ENCODE peak calls at places on chromosomes 1 and 21, in nine cellular contexts. C, D, Q, A, L, N, X, S and T are unnamed samples.

GRCh38 chr1:214593158-214593557 is 9.8 kb upstream of the CENPF start:
- DNase-seq in X (no peak), C (no peak), N (no peak), A (no peak), Q (no peak), D (no peak), L (no peak), S (no peak), T (no peak)

GRCh38 chr1:77538956-77539509 is 143.4 kb downstream of the ZZZ3 start:
- DNase-seq in L (peak), N (peak), D (peak), C (peak), Q (no peak), X (no peak), S (no peak), A (peak), T (peak)

GRCh38 chr21:45001134-45002095 is 61.6 kb downstream of the SLX9 start:
- DNase-seq in A (peak), X (peak), N (no peak), C (peak), D (peak), L (peak), S (no peak), Q (no peak), T (peak)

GRCh38 chr1:110173466-110174117 is 23.3 kb downstream of the SLC6A17 start:
- DNase-seq in A (peak), N (no peak), L (no peak), C (no peak), Q (no peak), S (no peak), X (no peak), D (no peak), T (no peak)

GRCh38 chr1:56473582-56474270 is 105.6 kb downstream of the PLPP3 start:
- DNase-seq in D (no peak), C (no peak), L (no peak), N (no peak), X (no peak), S (no peak), Q (no peak), A (no peak), T (no peak)

GRCh38 chr1:168751195-168751650 is 22.2 kb upstream of the DPT start:
- DNase-seq in X (no peak), S (no peak), C (no peak), D (no peak), L (no peak), A (no peak), N (no peak), Q (no peak), T (no peak)

GRCh38 chr1:214429951-214430742 is 121.3 kb downstream of the PTPN14 start:
- DNase-seq in C (no peak), Q (no peak), N (no peak), S (no peak), A (no peak), D (no peak), X (no peak), L (no peak), T (no peak)

GRCh38 chr1:161378014-161378413 is 10.3 kb upstream of the CFAP126 start:
- DNase-seq in C (no peak), S (no peak), N (no peak), Q (no peak), X (no peak), L (no peak), A (no peak), D (no peak), T (no peak)

GRCh38 chr1:216047821-216048220 is 375.4 kb downstream of the USH2A start:
- DNase-seq in N (no peak), L (no peak), X (no peak), D (no peak), Q (no peak), C (no peak), A (no peak), S (no peak), T (no peak)

GRCh38 chr1:228048659-228049333 is 33.7 kb upstream of the ARF1 start:
- DNase-seq in D (no peak), C (no peak), X (no peak), Q (no peak), A (no peak), S (no peak), L (no peak), N (no peak), T (no peak)

GRCh38 chr1:113390871-113391642 is 742 bp downstream of the MAGI3 start:
- DNase-seq in L (peak), N (no peak), S (peak), X (no peak), C (peak), A (peak), Q (peak), D (peak), T (no peak)

GRCh38 chr1:23169727-23170335 is 1.2 kb upstream of the LUZP1 start:
- DNase-seq in L (peak), S (peak), X (peak), A (peak), N (peak), Q (peak), D (peak), C (peak), T (peak)

GRCh38 chr1:177256153-177256814 is 85.5 kb downstream of the BRINP2 start:
- DNase-seq in C (peak), S (peak), X (no peak), N (peak), Q (peak), L (peak), A (peak), D (peak), T (peak)

GRCh38 chr1:207804746-207805468 is 53.1 kb downstream of the CD46 start:
- DNase-seq in L (no peak), Q (no peak), D (no peak), S (no peak), X (no peak), N (no peak), C (no peak), A (no peak), T (no peak)

GRCh38 chr21:32131164-32131563 is 147.7 kb downstream of the MIS18A start:
- DNase-seq in Q (no peak), A (no peak), N (no peak), L (no peak), D (no peak), S (no peak), C (no peak), X (no peak), T (no peak)

GRCh38 chr21:32130031-32130891 is 148.6 kb downstream of the MIS18A start:
- DNase-seq in Q (no peak), S (no peak), C (no peak), L (no peak), N (no peak), X (no peak), D (no peak), A (no peak), T (no peak)

GRCh38 chr21:32132409-32132808 is 146.4 kb downstream of the MIS18A start:
- DNase-seq in D (no peak), S (no peak), A (no peak), Q (no peak), X (no peak), N (no peak), L (no peak), C (no peak), T (no peak)

GRCh38 chr21:32132911-32133310 is 145.9 kb downstream of the MIS18A start:
- DNase-seq in C (no peak), S (no peak), Q (no peak), N (no peak), A (no peak), X (no peak), L (no peak), D (no peak), T (no peak)

DNA sequence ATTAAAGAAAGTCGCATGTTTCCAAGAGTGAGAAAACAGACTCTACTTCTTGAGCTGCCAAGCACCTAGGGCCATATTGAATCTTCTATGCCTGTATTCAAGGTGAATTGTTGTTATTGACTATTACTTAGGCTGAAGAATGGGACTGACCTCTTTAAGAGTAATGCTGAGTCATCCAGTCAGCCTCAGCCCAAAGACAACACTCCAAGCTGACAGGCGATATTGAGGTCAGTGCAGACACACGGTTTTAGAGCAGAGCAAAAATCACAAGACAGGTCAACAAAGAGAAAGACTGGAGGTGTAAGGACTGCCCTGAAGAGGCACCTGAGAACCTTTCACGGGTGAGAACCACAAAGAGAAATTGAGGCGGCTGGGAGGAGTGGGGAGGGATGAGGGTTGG is 146.9 kb downstream of the MIS18A start:
- DNase-seq in S (no peak), L (no peak), A (no peak), C (no peak), N (peak), X (no peak), D (no peak), Q (no peak), T (no peak)
- TF ChIP-seq CTCF in S (no peak), L (no peak), A (no peak), C (no peak), N (no peak), X (no peak), D (no peak), Q (no peak), T (no peak)

GRCh38 chr1:211326528-211327340 is at the start of gene TRAF5:
- DNase-seq in X (no peak), A (no peak), Q (peak), S (peak), C (peak), N (no peak), D (peak), L (no peak), T (no peak)

GRCh38 chr1:211326140-211326527 is 499 bp upstream of the TRAF5 start:
- DNase-seq in N (no peak), L (no peak), A (no peak), C (no peak), X (no peak), Q (no peak), D (no peak), S (no peak), T (no peak)

GRCh38 chr1:211328084-211328694 is 1.6 kb downstream of the TRAF5 start:
- DNase-seq in D (no peak), C (no peak), N (no peak), S (no peak), X (no peak), Q (no peak), A (no peak), L (no peak), T (no peak)

GRCh38 chr1:211328866-211329265 is 2.2 kb downstream of the TRAF5 start:
- DNase-seq in N (no peak), A (no peak), Q (no peak), S (no peak), C (no peak), L (no peak), X (no peak), D (no peak), T (no peak)

GRCh38 chr1:211327341-211327921 is 798 bp downstream of the TRAF5 start:
- DNase-seq in N (peak), S (peak), A (peak), C (no peak), Q (no peak), D (peak), X (no peak), L (peak), T (no peak)
- TF ChIP-seq CTCF in N (no peak), S (no peak), A (no peak), C (no peak), Q (no peak), D (no peak), X (no peak), L (no peak), T (no peak)

GRCh38 chr1:46819335-46819734 is 20.5 kb downstream of the CYP4B1 start:
- DNase-seq in N (no peak), L (no peak), S (no peak), C (no peak), Q (no peak), X (no peak), D (no peak), A (no peak), T (no peak)

GRCh38 chr1:46820076-46820475 is 21.2 kb downstream of the CYP4B1 start:
- DNase-seq in D (no peak), X (no peak), S (no peak), C (no peak), A (no peak), Q (no peak), L (no peak), N (no peak), T (no peak)

GRCh38 chr1:46817814-46818213 is 19.0 kb downstream of the CYP4B1 start:
- DNase-seq in S (no peak), L (no peak), C (no peak), A (no peak), D (no peak), X (no peak), N (no peak), Q (no peak), T (no peak)

GRCh38 chr1:46816930-46817329 is 18.1 kb downstream of the CYP4B1 start:
- DNase-seq in S (no peak), C (no peak), N (no peak), A (no peak), X (no peak), Q (no peak), L (no peak), D (no peak), T (no peak)

DNA sequence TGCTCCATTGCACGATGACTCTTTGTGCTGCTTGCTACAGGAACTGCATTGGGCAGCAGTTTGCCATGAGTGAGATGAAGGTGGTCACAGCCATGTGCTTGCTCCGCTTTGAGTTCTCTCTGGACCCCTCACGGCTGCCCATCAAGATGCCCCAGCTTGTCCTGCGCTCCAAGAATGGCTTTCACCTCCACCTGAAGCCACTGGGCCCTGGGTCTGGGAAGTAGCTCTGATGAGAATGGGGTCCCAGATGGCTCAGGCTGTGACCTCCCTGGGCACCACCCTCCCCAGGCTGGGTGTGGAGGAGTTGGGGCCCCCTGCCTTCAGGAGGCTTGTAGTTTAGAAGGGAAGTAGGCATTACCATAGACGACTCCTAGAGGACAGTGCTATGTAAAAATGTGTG is 19.7 kb downstream of the CYP4B1 start:
- DNase-seq in S (no peak), Q (no peak), N (no peak), D (no peak), A (no peak), L (no peak), C (no peak), X (no peak), T (no peak)
- TF ChIP-seq CTCF in S (no peak), Q (no peak), N (no peak), D (no peak), A (no peak), L (no peak), C (no peak), X (no peak), T (no peak)

DNA sequence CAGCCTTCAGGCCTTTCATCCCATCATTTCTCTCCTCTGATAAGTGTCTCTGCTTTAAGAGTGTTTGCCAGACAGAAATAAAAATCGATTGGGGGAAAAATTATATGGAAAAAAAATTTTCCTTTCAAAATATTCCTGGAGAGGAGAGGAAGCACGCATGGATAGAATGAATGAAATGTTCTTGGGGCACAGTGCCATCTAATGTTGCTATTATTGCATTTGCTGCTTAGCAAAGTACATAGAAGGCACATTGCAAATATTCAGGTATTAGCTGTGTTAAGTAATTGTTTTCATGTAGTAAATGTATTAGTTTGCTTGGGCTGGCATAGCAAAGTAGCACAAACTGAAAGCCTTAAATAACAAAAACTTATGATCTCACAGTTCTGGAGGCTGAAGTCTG is 18.1 kb downstream of the B3GALT5 start:
- DNase-seq in L (no peak), S (no peak), A (peak), C (no peak), X (no peak), N (no peak), Q (no peak), D (no peak), T (no peak)
- TF ChIP-seq CTCF in L (no peak), S (no peak), A (no peak), C (no peak), X (no peak), N (no peak), Q (no peak), D (no peak), T (no peak)

DNA sequence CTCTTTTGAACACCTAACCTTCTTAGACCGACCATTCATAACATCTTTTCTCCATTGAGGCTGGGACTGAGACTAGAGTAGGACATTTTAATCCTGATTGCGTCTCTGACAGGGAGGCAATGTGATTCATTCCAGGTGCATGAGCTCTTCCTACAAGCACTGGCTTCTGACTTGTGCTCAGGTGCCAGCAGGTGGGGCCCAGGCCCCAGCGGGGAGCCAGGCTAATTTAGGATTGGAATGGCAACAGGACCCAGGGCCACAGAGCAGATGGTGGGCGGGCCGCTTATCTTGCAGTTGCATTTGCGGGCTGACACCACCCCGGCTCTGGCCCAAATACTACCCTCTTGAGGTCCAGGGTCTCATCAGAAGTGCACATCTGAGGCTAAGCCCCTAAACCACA is 4.1 kb downstream of the GPA33 start:
- DNase-seq in D (peak), L (peak), X (no peak), C (no peak), N (no peak), A (no peak), Q (no peak), S (no peak), T (no peak)
- TF ChIP-seq CTCF in D (no peak), L (peak), X (no peak), C (no peak), N (no peak), A (no peak), Q (no peak), S (no peak), T (no peak)

GRCh38 chr1:117842408-117843170 is 86.8 kb downstream of the GDAP2 start:
- DNase-seq in C (no peak), N (peak), S (no peak), L (peak), Q (no peak), X (no peak), D (no peak), A (no peak), T (no peak)
- TF ChIP-seq CTCF in C (no peak), N (peak), S (no peak), L (peak), Q (no peak), X (no peak), D (no peak), A (peak), T (no peak)

GRCh38 chr1:42680045-42680444 is 2.2 kb upstream of the YBX1 start:
- DNase-seq in X (no peak), D (no peak), C (no peak), S (no peak), A (no peak), L (no peak), N (no peak), Q (no peak), T (no peak)

GRCh38 chr1:42682739-42683529 is 716 bp downstream of the YBX1 start:
- DNase-seq in C (peak), S (peak), N (no peak), Q (peak), L (no peak), A (peak), D (peak), X (no peak), T (peak)

GRCh38 chr1:42680921-42681683 is 1.1 kb upstream of the YBX1 start:
- DNase-seq in N (no peak), X (no peak), C (no peak), Q (no peak), S (peak), L (peak), A (peak), D (no peak), T (no peak)

GRCh38 chr1:42684139-42684538 is 1.9 kb downstream of the YBX1 start:
- DNase-seq in L (peak), C (no peak), X (no peak), Q (no peak), A (peak), D (no peak), N (no peak), S (no peak), T (no peak)

GRCh38 chr1:42681771-42682483 is at the start of gene YBX1:
- DNase-seq in S (peak), D (peak), A (peak), L (peak), Q (peak), X (peak), C (peak), N (peak), T (peak)
- TF ChIP-seq CTCF in S (no peak), D (no peak), A (no peak), L (no peak), Q (peak), X (no peak), C (no peak), N (no peak), T (no peak)

GRCh38 chr1:1763657-1764621 is 14.3 kb downstream of the NADK start:
- DNase-seq in A (no peak), N (no peak), L (no peak), D (no peak), X (no peak), Q (no peak), S (no peak), C (peak), T (no peak)
- TF ChIP-seq CTCF in A (no peak), N (no peak), L (peak), D (no peak), X (no peak), Q (no peak), S (peak), C (no peak), T (no peak)